ENCODE peak calls at places on chromosome 9, in nine cellular contexts. One of them, this sample, is unnamed.

GRCh38 chr9:38107405-38107804 is 38.4 kb upstream of the SHB start:
- DNase-seq in PC-3: no peak
- DNase-seq in stimulated activated CD8-positive, alpha-beta memory T cell treated with anti-CD3 and anti-CD28 coated beads, Interleukin-7, amount 100 ng/mL, for 48 hours: no peak
- DNase-seq in stimulated activated naive CD8-positive, alpha-beta T cell treated with anti-CD3 and anti-CD28 coated beads, Interleukin-15, Interleukin-2, amounts not matched to agents 100 U/mL and 50 U/mL, for 24 hours: no peak
- DNase-seq in stimulated activated CD4-positive, alpha-beta T cell treated with anti-CD3 and anti-CD28 coated beads, Interleukin-4, amount 100 ng/mL, for 48 hours: no peak
- DNase-seq in activated naive CD4-positive, alpha-beta T cell: no peak
- DNase-seq in foreskin melanocyte: no peak
- DNase-seq in T-helper 1 cell: no peak
- DNase-seq in iPS DF 6.9: no peak
- DNase-seq in this sample: no peak

GRCh38 chr9:95435074-95435728 is 81.6 kb downstream of the PTCH1 start:
- DNase-seq in foreskin melanocyte: no peak
- DNase-seq in stimulated activated naive CD8-positive, alpha-beta T cell treated with anti-CD3 and anti-CD28 coated beads, Interleukin-15, Interleukin-2, amounts not matched to agents 100 U/mL and 50 U/mL, for 24 hours: no peak
- DNase-seq in stimulated activated CD4-positive, alpha-beta T cell treated with anti-CD3 and anti-CD28 coated beads, Interleukin-4, amount 100 ng/mL, for 48 hours: no peak
- DNase-seq in activated naive CD4-positive, alpha-beta T cell: no peak
- DNase-seq in PC-3: no peak
- DNase-seq in T-helper 1 cell: no peak
- DNase-seq in iPS DF 6.9: no peak
- DNase-seq in stimulated activated CD8-positive, alpha-beta memory T cell treated with anti-CD3 and anti-CD28 coated beads, Interleukin-7, amount 100 ng/mL, for 48 hours: no peak
- DNase-seq in this sample: no peak

GRCh38 chr9:26735160-26735559 is 157.4 kb downstream of the CAAP1 start:
- DNase-seq in stimulated activated naive CD8-positive, alpha-beta T cell treated with anti-CD3 and anti-CD28 coated beads, Interleukin-15, Interleukin-2, amounts not matched to agents 100 U/mL and 50 U/mL, for 24 hours: no peak
- DNase-seq in T-helper 1 cell: no peak
- DNase-seq in stimulated activated CD4-positive, alpha-beta T cell treated with anti-CD3 and anti-CD28 coated beads, Interleukin-4, amount 100 ng/mL, for 48 hours: no peak
- DNase-seq in foreskin melanocyte: no peak
- DNase-seq in iPS DF 6.9: no peak
- DNase-seq in stimulated activated CD8-positive, alpha-beta memory T cell treated with anti-CD3 and anti-CD28 coated beads, Interleukin-7, amount 100 ng/mL, for 48 hours: no peak
- DNase-seq in activated naive CD4-positive, alpha-beta T cell: no peak
- DNase-seq in PC-3: no peak
- DNase-seq in this sample: no peak

GRCh38 chr9:121266906-121267650 is 884 bp upstream of the GSN start:
- DNase-seq in foreskin melanocyte: no peak
- DNase-seq in PC-3: no peak
- DNase-seq in stimulated activated naive CD8-positive, alpha-beta T cell treated with anti-CD3 and anti-CD28 coated beads, Interleukin-15, Interleukin-2, amounts not matched to agents 100 U/mL and 50 U/mL, for 24 hours: no peak
- DNase-seq in T-helper 1 cell: no peak
- DNase-seq in stimulated activated CD4-positive, alpha-beta T cell treated with anti-CD3 and anti-CD28 coated beads, Interleukin-4, amount 100 ng/mL, for 48 hours: no peak
- DNase-seq in activated naive CD4-positive, alpha-beta T cell: no peak
- DNase-seq in stimulated activated CD8-positive, alpha-beta memory T cell treated with anti-CD3 and anti-CD28 coated beads, Interleukin-7, amount 100 ng/mL, for 48 hours: no peak
- DNase-seq in iPS DF 6.9: no peak
- DNase-seq in this sample: no peak

GRCh38 chr9:91420471-91421021 is 3.1 kb downstream of the NFIL3 start:
- DNase-seq in T-helper 1 cell: no peak
- DNase-seq in foreskin melanocyte: no peak
- DNase-seq in activated naive CD4-positive, alpha-beta T cell: no peak
- DNase-seq in stimulated activated CD8-positive, alpha-beta memory T cell treated with anti-CD3 and anti-CD28 coated beads, Interleukin-7, amount 100 ng/mL, for 48 hours: no peak
- DNase-seq in iPS DF 6.9: no peak
- DNase-seq in stimulated activated CD4-positive, alpha-beta T cell treated with anti-CD3 and anti-CD28 coated beads, Interleukin-4, amount 100 ng/mL, for 48 hours: no peak
- DNase-seq in stimulated activated naive CD8-positive, alpha-beta T cell treated with anti-CD3 and anti-CD28 coated beads, Interleukin-15, Interleukin-2, amounts not matched to agents 100 U/mL and 50 U/mL, for 24 hours: no peak
- DNase-seq in PC-3: no peak
- DNase-seq in this sample: no peak

GRCh38 chr9:96116275-96117051 is 185.5 kb downstream of the HSD17B3 start:
- DNase-seq in stimulated activated CD8-positive, alpha-beta memory T cell treated with anti-CD3 and anti-CD28 coated beads, Interleukin-7, amount 100 ng/mL, for 48 hours: no peak
- DNase-seq in iPS DF 6.9: no peak
- DNase-seq in activated naive CD4-positive, alpha-beta T cell: no peak
- DNase-seq in T-helper 1 cell: no peak
- DNase-seq in foreskin melanocyte: peak
- DNase-seq in stimulated activated CD4-positive, alpha-beta T cell treated with anti-CD3 and anti-CD28 coated beads, Interleukin-4, amount 100 ng/mL, for 48 hours: no peak
- DNase-seq in stimulated activated naive CD8-positive, alpha-beta T cell treated with anti-CD3 and anti-CD28 coated beads, Interleukin-15, Interleukin-2, amounts not matched to agents 100 U/mL and 50 U/mL, for 24 hours: no peak
- DNase-seq in PC-3: no peak
- DNase-seq in this sample: no peak

GRCh38 chr9:13377286-13377925 is 97.9 kb upstream of the MPDZ start:
- DNase-seq in PC-3: peak
- DNase-seq in foreskin melanocyte: no peak
- DNase-seq in activated naive CD4-positive, alpha-beta T cell: no peak
- DNase-seq in T-helper 1 cell: no peak
- DNase-seq in stimulated activated naive CD8-positive, alpha-beta T cell treated with anti-CD3 and anti-CD28 coated beads, Interleukin-15, Interleukin-2, amounts not matched to agents 100 U/mL and 50 U/mL, for 24 hours: no peak
- DNase-seq in stimulated activated CD4-positive, alpha-beta T cell treated with anti-CD3 and anti-CD28 coated beads, Interleukin-4, amount 100 ng/mL, for 48 hours: no peak
- DNase-seq in iPS DF 6.9: no peak
- DNase-seq in stimulated activated CD8-positive, alpha-beta memory T cell treated with anti-CD3 and anti-CD28 coated beads, Interleukin-7, amount 100 ng/mL, for 48 hours: no peak
- DNase-seq in this sample: no peak

GRCh38 chr9:131627846-131628820 is 82.8 kb downstream of the PRRT1B start:
- DNase-seq in PC-3: no peak
- DNase-seq in T-helper 1 cell: peak
- DNase-seq in stimulated activated CD8-positive, alpha-beta memory T cell treated with anti-CD3 and anti-CD28 coated beads, Interleukin-7, amount 100 ng/mL, for 48 hours: peak
- DNase-seq in stimulated activated naive CD8-positive, alpha-beta T cell treated with anti-CD3 and anti-CD28 coated beads, Interleukin-15, Interleukin-2, amounts not matched to agents 100 U/mL and 50 U/mL, for 24 hours: peak
- DNase-seq in activated naive CD4-positive, alpha-beta T cell: no peak
- DNase-seq in foreskin melanocyte: no peak
- DNase-seq in iPS DF 6.9: no peak
- DNase-seq in stimulated activated CD4-positive, alpha-beta T cell treated with anti-CD3 and anti-CD28 coated beads, Interleukin-4, amount 100 ng/mL, for 48 hours: no peak
- DNase-seq in this sample: no peak

GRCh38 chr9:75238311-75238976 is 150.1 kb downstream of the OSTF1 start:
- DNase-seq in stimulated activated naive CD8-positive, alpha-beta T cell treated with anti-CD3 and anti-CD28 coated beads, Interleukin-15, Interleukin-2, amounts not matched to agents 100 U/mL and 50 U/mL, for 24 hours: peak
- DNase-seq in foreskin melanocyte: peak
- DNase-seq in T-helper 1 cell: peak
- DNase-seq in PC-3: peak
- DNase-seq in iPS DF 6.9: peak
- DNase-seq in activated naive CD4-positive, alpha-beta T cell: no peak
- DNase-seq in stimulated activated CD8-positive, alpha-beta memory T cell treated with anti-CD3 and anti-CD28 coated beads, Interleukin-7, amount 100 ng/mL, for 48 hours: no peak
- DNase-seq in stimulated activated CD4-positive, alpha-beta T cell treated with anti-CD3 and anti-CD28 coated beads, Interleukin-4, amount 100 ng/mL, for 48 hours: peak
- DNase-seq in this sample: peak

GRCh38 chr9:99052849-99053715 is 51.8 kb upstream of the TGFBR1 start:
- DNase-seq in foreskin melanocyte: no peak
- DNase-seq in iPS DF 6.9: no peak
- DNase-seq in stimulated activated CD8-positive, alpha-beta memory T cell treated with anti-CD3 and anti-CD28 coated beads, Interleukin-7, amount 100 ng/mL, for 48 hours: no peak
- DNase-seq in activated naive CD4-positive, alpha-beta T cell: no peak
- DNase-seq in PC-3: no peak
- DNase-seq in stimulated activated CD4-positive, alpha-beta T cell treated with anti-CD3 and anti-CD28 coated beads, Interleukin-4, amount 100 ng/mL, for 48 hours: no peak
- DNase-seq in stimulated activated naive CD8-positive, alpha-beta T cell treated with anti-CD3 and anti-CD28 coated beads, Interleukin-15, Interleukin-2, amounts not matched to agents 100 U/mL and 50 U/mL, for 24 hours: no peak
- DNase-seq in T-helper 1 cell: no peak
- DNase-seq in this sample: no peak

GRCh38 chr9:33429256-33430080 is 17.9 kb downstream of the AQP3 start:
- DNase-seq in activated naive CD4-positive, alpha-beta T cell: no peak
- DNase-seq in PC-3: no peak
- DNase-seq in stimulated activated CD4-positive, alpha-beta T cell treated with anti-CD3 and anti-CD28 coated beads, Interleukin-4, amount 100 ng/mL, for 48 hours: no peak
- DNase-seq in stimulated activated CD8-positive, alpha-beta memory T cell treated with anti-CD3 and anti-CD28 coated beads, Interleukin-7, amount 100 ng/mL, for 48 hours: no peak
- DNase-seq in stimulated activated naive CD8-positive, alpha-beta T cell treated with anti-CD3 and anti-CD28 coated beads, Interleukin-15, Interleukin-2, amounts not matched to agents 100 U/mL and 50 U/mL, for 24 hours: no peak
- DNase-seq in iPS DF 6.9: no peak
- DNase-seq in foreskin melanocyte: no peak
- DNase-seq in T-helper 1 cell: no peak
- DNase-seq in this sample: no peak

GRCh38 chr9:105173306-105173705 is 71.1 kb upstream of the SLC44A1 start:
- DNase-seq in iPS DF 6.9: peak
- DNase-seq in foreskin melanocyte: no peak
- DNase-seq in stimulated activated CD8-positive, alpha-beta memory T cell treated with anti-CD3 and anti-CD28 coated beads, Interleukin-7, amount 100 ng/mL, for 48 hours: no peak
- DNase-seq in activated naive CD4-positive, alpha-beta T cell: no peak
- DNase-seq in stimulated activated CD4-positive, alpha-beta T cell treated with anti-CD3 and anti-CD28 coated beads, Interleukin-4, amount 100 ng/mL, for 48 hours: no peak
- DNase-seq in T-helper 1 cell: no peak
- DNase-seq in stimulated activated naive CD8-positive, alpha-beta T cell treated with anti-CD3 and anti-CD28 coated beads, Interleukin-15, Interleukin-2, amounts not matched to agents 100 U/mL and 50 U/mL, for 24 hours: no peak
- DNase-seq in PC-3: no peak
- DNase-seq in this sample: peak

GRCh38 chr9:16247188-16247875 is 623.1 kb downstream of the BNC2 start:
- DNase-seq in stimulated activated CD8-positive, alpha-beta memory T cell treated with anti-CD3 and anti-CD28 coated beads, Interleukin-7, amount 100 ng/mL, for 48 hours: no peak
- DNase-seq in PC-3: peak
- DNase-seq in T-helper 1 cell: no peak
- DNase-seq in activated naive CD4-positive, alpha-beta T cell: no peak
- DNase-seq in stimulated activated CD4-positive, alpha-beta T cell treated with anti-CD3 and anti-CD28 coated beads, Interleukin-4, amount 100 ng/mL, for 48 hours: no peak
- DNase-seq in stimulated activated naive CD8-positive, alpha-beta T cell treated with anti-CD3 and anti-CD28 coated beads, Interleukin-15, Interleukin-2, amounts not matched to agents 100 U/mL and 50 U/mL, for 24 hours: no peak
- DNase-seq in foreskin melanocyte: no peak
- DNase-seq in iPS DF 6.9: no peak
- DNase-seq in this sample: no peak

GRCh38 chr9:69326261-69326660 is 1.2 kb downstream of the ENTREP1 start:
- DNase-seq in stimulated activated CD8-positive, alpha-beta memory T cell treated with anti-CD3 and anti-CD28 coated beads, Interleukin-7, amount 100 ng/mL, for 48 hours: no peak
- DNase-seq in foreskin melanocyte: no peak
- DNase-seq in PC-3: no peak
- DNase-seq in iPS DF 6.9: no peak
- DNase-seq in activated naive CD4-positive, alpha-beta T cell: no peak
- DNase-seq in stimulated activated CD4-positive, alpha-beta T cell treated with anti-CD3 and anti-CD28 coated beads, Interleukin-4, amount 100 ng/mL, for 48 hours: no peak
- DNase-seq in stimulated activated naive CD8-positive, alpha-beta T cell treated with anti-CD3 and anti-CD28 coated beads, Interleukin-15, Interleukin-2, amounts not matched to agents 100 U/mL and 50 U/mL, for 24 hours: no peak
- DNase-seq in T-helper 1 cell: no peak
- DNase-seq in this sample: no peak

GRCh38 chr9:132546148-132547051 is 36.0 kb upstream of the BARHL1 start:
- DNase-seq in activated naive CD4-positive, alpha-beta T cell: no peak
- DNase-seq in PC-3: no peak
- DNase-seq in stimulated activated naive CD8-positive, alpha-beta T cell treated with anti-CD3 and anti-CD28 coated beads, Interleukin-15, Interleukin-2, amounts not matched to agents 100 U/mL and 50 U/mL, for 24 hours: no peak
- DNase-seq in stimulated activated CD8-positive, alpha-beta memory T cell treated with anti-CD3 and anti-CD28 coated beads, Interleukin-7, amount 100 ng/mL, for 48 hours: no peak
- DNase-seq in stimulated activated CD4-positive, alpha-beta T cell treated with anti-CD3 and anti-CD28 coated beads, Interleukin-4, amount 100 ng/mL, for 48 hours: no peak
- DNase-seq in T-helper 1 cell: no peak
- DNase-seq in iPS DF 6.9: peak
- DNase-seq in foreskin melanocyte: no peak
- DNase-seq in this sample: peak